ENCODE peak calls at places on chromosome 1, in six cellular contexts. X is psoas muscle, H is cardiac muscle cell, N is cardiac fibroblast, S is GM06990, V is body of pancreas. J is an unnamed sample.

GRCh38 chr1:182185822-182186756 is 124.6 kb upstream of the ZNF648 start:
- DNase-seq in N (no peak), S (no peak), X (no peak), V (no peak), H (no peak), J (peak; percentile 91)

GRCh38 chr1:213374369-213374768 is 323.3 kb downstream of the RPS6KC1 start:
- DNase-seq in N (peak; percentile 63), X (peak; percentile 41), V (peak; percentile 74), S (no peak), H (peak; percentile 70), J (peak; percentile 52)

GRCh38 chr1:15014521-15014920 is 139.0 kb upstream of the TMEM51 start:
- DNase-seq in N (no peak), V (peak; percentile 33), X (no peak), H (no peak), S (no peak), J (no peak)

GRCh38 chr1:167455786-167456446 is 62.4 kb downstream of the CD247 start:
- DNase-seq in X (no peak), S (no peak), V (peak; percentile 59), N (peak; percentile 17), H (peak; percentile 24), J (no peak)

GRCh38 chr1:174743654-174744561 is 255.8 kb upstream of the CACYBP start:
- DNase-seq in S (no peak), N (peak; percentile 70), H (peak; percentile 70), X (no peak), V (no peak), J (peak; percentile 12)

GRCh38 chr1:160143695-160144094 is 7.7 kb upstream of the ATP1A4 start:
- DNase-seq in V (no peak), X (no peak), N (no peak), S (no peak), H (no peak), J (no peak)

GRCh38 chr1:164638506-164639202 is 79.7 kb downstream of the PBX1 start:
- DNase-seq in V (peak; percentile 51), H (no peak), S (no peak), N (no peak), X (no peak), J (no peak)

GRCh38 chr1:190373705-190374336 is 103.8 kb downstream of the BRINP3 start:
- DNase-seq in N (peak; percentile 50), X (no peak), V (no peak), S (no peak), H (peak; percentile 52), J (peak; percentile 37)

GRCh38 chr1:37850352-37850955 is 8.9 kb downstream of the MTF1 start:
- DNase-seq in S (no peak), X (no peak), N (no peak), H (peak; percentile 28), V (no peak), J (no peak)

GRCh38 chr1:54302951-54303843 is 103.0 kb downstream of the SSBP3 start:
- DNase-seq in S (no peak), H (no peak), X (no peak), V (no peak), N (no peak), J (no peak)

GRCh38 chr1:81664341-81664740 is 136.4 kb upstream of the ADGRL2 start:
- DNase-seq in S (no peak), X (no peak), H (peak; percentile 56), V (no peak), N (peak; percentile 61), J (peak; percentile 84)

GRCh38 chr1:187942986-187943385 is 1114.2 kb downstream of the PLA2G4A start:
- DNase-seq in H (no peak), S (no peak), N (no peak), X (no peak), V (no peak), J (no peak)

GRCh38 chr1:211654838-211655787 is 20.3 kb downstream of the NEK2 start:
- DNase-seq in N (peak; percentile 92), H (peak; percentile 92), V (peak; percentile 95), X (peak; percentile 87), S (peak; percentile 73), J (peak; percentile 96)

GRCh38 chr1:6030547-6031261 is 15.0 kb upstream of the KCNAB2 start:
- DNase-seq in N (no peak), V (no peak), S (no peak), H (no peak), X (no peak), J (no peak)

GRCh38 chr1:7538033-7538432 is 233.1 kb upstream of the VAMP3 start:
- DNase-seq in X (no peak), H (peak; percentile 20), V (no peak), N (peak; percentile 15), S (no peak), J (peak; percentile 55)

GRCh38 chr1:149997585-149998262 is 12.8 kb downstream of the OTUD7B start:
- DNase-seq in S (peak; percentile 89), X (no peak), V (no peak), H (no peak), N (no peak), J (no peak)

GRCh38 chr1:100440075-100440809 is 87.9 kb downstream of the CDC14A start:
- DNase-seq in H (no peak), X (no peak), V (peak; percentile 11), N (no peak), S (no peak), J (no peak)

GRCh38 chr1:28087614-28088167 is 719 bp downstream of the EYA3 start:
- DNase-seq in N (peak; percentile 25), S (peak; percentile 41), H (no peak), X (no peak), V (no peak), J (no peak)

GRCh38 chr1:178086294-178087255 is 7.3 kb upstream of the RASAL2 start:
- DNase-seq in V (no peak), S (no peak), N (peak; percentile 58), H (peak; percentile 46), X (no peak), J (peak; percentile 81)

GRCh38 chr1:224632381-224632871 is 16.3 kb downstream of the CNIH3 start:
- DNase-seq in H (peak; percentile 95), X (no peak), N (peak; percentile 92), S (no peak), V (peak; percentile 83), J (peak; percentile 67)

GRCh38 chr1:230809205-230809990 is 58.9 kb downstream of the C1orf198 start:
- DNase-seq in V (no peak), H (no peak), N (no peak), X (no peak), S (no peak), J (no peak)

GRCh38 chr1:20078166-20078565 is 8.2 kb downstream of the PLA2G5 start:
- DNase-seq in X (no peak), H (no peak), N (no peak), V (no peak), S (peak; percentile 36), J (no peak)

GRCh38 chr1:27787895-27788294 is 14.9 kb downstream of the STX12 start:
- DNase-seq in V (no peak), N (peak; percentile 89), H (peak; percentile 89), S (no peak), X (no peak), J (peak; percentile 58)

GRCh38 chr1:8351693-8352470 is 34.0 kb downstream of the SLC45A1 start:
- DNase-seq in S (no peak), H (no peak), V (peak; percentile 45), N (peak; percentile 35), X (no peak), J (peak; percentile 48)

GRCh38 chr1:67832737-67833594 is at the start of gene GNG12:
- DNase-seq in H (peak; percentile 85), X (peak; percentile 74), N (peak; percentile 81), S (no peak), V (peak; percentile 78), J (peak; percentile 74)
- H3K4me3 ChIP-seq in H (peak within 1 kb of the TSS; percentile 72), X (peak within 1 kb of the TSS; percentile 91), N (peak within 1 kb of the TSS; percentile 93), S (peak within 1 kb of the TSS; percentile 37), V (peak within 1 kb of the TSS; percentile 73), J (peak within 1 kb of the TSS; percentile 89)

DNA sequence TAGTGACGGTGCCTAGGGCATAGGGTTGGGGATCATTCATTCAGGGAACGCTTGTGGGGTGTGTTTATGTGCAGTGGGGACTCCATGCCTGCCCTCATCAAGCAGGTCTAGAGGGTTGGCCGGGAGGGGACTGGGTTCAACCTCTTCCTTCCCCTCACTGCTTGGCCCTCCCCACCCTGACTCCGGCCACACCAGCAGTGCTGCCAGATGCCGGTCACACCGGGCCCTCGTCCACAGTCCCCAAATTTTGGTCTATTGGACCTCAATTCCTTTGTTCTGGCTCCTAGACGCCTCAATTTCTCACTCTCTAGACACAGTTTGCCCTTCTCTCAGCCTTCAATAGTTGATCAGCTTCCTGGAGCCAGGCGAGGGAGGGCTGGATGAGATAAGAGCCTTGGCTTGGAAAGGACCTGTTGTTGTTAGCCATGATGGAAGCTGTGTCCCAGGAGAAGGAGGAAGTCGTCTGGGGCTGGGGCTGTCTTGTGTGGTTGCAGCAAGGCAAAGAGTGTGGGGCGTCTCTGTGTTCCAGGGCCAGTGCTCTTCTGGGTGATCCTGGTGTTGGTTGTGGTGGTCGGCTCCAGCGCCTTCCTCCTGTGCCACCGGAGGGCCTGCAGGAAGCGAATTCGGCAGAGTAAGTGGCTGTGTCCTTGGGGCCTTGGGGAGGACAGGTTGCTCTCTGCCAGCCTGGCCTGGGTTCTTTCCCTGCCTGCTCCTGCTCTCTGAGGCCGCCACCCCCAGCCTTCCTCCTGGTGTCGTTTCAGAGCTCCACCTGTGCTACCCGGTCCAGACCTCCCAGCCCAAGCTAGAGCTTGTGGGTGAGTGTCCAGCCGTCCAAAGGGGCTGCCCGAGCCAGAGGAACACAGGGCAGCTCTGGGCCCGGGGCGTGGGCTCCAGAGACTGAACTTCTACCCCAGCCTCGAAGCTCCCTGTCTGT is 41.1 kb upstream of the TNFRSF1B start:
- DNase-seq in N (no peak), S (no peak), V (no peak), H (peak; percentile 38), X (no peak), J (no peak)
- H3K4me3 ChIP-seq in N (no peak overlapping the region), S (no peak overlapping the region), V (no peak overlapping the region), H (no peak overlapping the region), X (peak overlapping the region; percentile 36), J (no peak overlapping the region)

GRCh38 chr1:155250246-155250632 is 5.0 kb downstream of the ENTREP3 start:
- DNase-seq in H (no peak), N (no peak), V (no peak), S (no peak), X (no peak), J (no peak)
- H3K4me3 ChIP-seq in H (no peak overlapping the region), N (no peak overlapping the region), V (no peak overlapping the region), S (peak overlapping the region; percentile 73), X (peak overlapping the region; percentile 40), J (no peak overlapping the region)

GRCh38 chr1:26529655-26530539 is at the start of gene RPS6KA1:
- DNase-seq in H (peak; percentile 37), N (peak; percentile 41), V (peak; percentile 78), X (peak; percentile 47), S (peak; percentile 69), J (peak; percentile 68)

GRCh38 chr1:26530898-26531598 is 1.5 kb downstream of the RPS6KA1 start:
- DNase-seq in V (peak; percentile 84), X (no peak), H (peak; percentile 50), S (no peak), N (peak; percentile 47), J (peak; percentile 26)

GRCh38 chr1:26530540-26530897 is 958 bp downstream of the RPS6KA1 start:
- DNase-seq in H (no peak), N (no peak), X (no peak), S (no peak), V (no peak), J (no peak)

GRCh38 chr1:26531651-26532131 is 2.1 kb downstream of the RPS6KA1 start:
- DNase-seq in V (peak; percentile 84), N (no peak), S (no peak), X (no peak), H (no peak), J (no peak)

DNA sequence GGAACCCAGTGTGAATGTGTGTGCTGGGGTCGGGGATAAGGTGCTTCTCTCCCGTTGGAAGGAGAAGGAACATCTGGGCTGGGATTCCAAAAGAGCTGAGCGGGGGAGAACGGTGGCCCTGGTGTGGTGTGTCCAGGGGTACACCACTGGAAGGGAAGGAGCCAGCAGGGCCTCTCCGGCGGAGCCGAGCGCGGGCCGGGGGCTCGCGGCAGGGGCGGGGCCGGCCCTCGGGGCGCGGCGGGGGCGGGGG is 231 bp upstream of the RPS6KA1 start:
- DNase-seq in S (no peak), H (no peak), X (no peak), N (no peak), V (no peak), J (no peak)
- H3K4me3 ChIP-seq in S (peak overlapping the region; percentile 80), H (peak overlapping the region; percentile 92), X (peak overlapping the region; percentile 74), N (peak overlapping the region; percentile 47), V (peak overlapping the region; percentile 8), J (peak overlapping the region; percentile 51)